ENCODE peak calls at places on chromosome 7, in four cellular contexts. X is NT2/D1, R is HepG2, F is GM12878. A is an unnamed sample.
A peak's percentile ranks its signal among the peaks of the same experiment; 100 is the strongest.

GRCh38 chr7:70738080-70738479 is 393.9 kb upstream of the GALNT17 start:
- DNase-seq in X (no peak), F (no peak), R (no peak), A (no peak)

GRCh38 chr7:30971440-30971839 is 7.7 kb downstream of the GHRHR start:
- DNase-seq in X (no peak), F (no peak), R (no peak), A (no peak)

GRCh38 chr7:139124084-139124914 is 14.8 kb upstream of the ZC3HAV1 start:
- DNase-seq in R (no peak), X (no peak), F (no peak), A (no peak)

GRCh38 chr7:100437150-100438100 is 1.1 kb upstream of the PPP1R35 start:
- DNase-seq in R (no peak), X (no peak), F (no peak), A (no peak)

GRCh38 chr7:84328571-84328970 is 134.0 kb upstream of the SEMA3A start:
- DNase-seq in R (no peak), X (no peak), F (no peak), A (no peak)

GRCh38 chr7:28738384-28738783 is 219.7 kb downstream of the TRIL start:
- DNase-seq in R (no peak), F (no peak), X (no peak), A (no peak)

GRCh38 chr7:139762886-139763285 is 14.9 kb downstream of the HIPK2 start:
- DNase-seq in X (no peak), F (no peak), R (no peak), A (no peak)

GRCh38 chr7:144036302-144036858 is 12.4 kb upstream of the OR2A5 start:
- DNase-seq in X (no peak), R (no peak), F (no peak), A (no peak)

GRCh38 chr7:38107486-38107893 is 70.6 kb upstream of the STARD3NL start:
- DNase-seq in F (peak; percentile 44), R (peak; percentile 55), X (peak; percentile 63), A (peak; percentile 48)

GRCh38 chr7:123724725-123725381 is 23.9 kb downstream of the WASL start:
- DNase-seq in X (no peak), R (no peak), F (no peak), A (no peak)

DNA sequence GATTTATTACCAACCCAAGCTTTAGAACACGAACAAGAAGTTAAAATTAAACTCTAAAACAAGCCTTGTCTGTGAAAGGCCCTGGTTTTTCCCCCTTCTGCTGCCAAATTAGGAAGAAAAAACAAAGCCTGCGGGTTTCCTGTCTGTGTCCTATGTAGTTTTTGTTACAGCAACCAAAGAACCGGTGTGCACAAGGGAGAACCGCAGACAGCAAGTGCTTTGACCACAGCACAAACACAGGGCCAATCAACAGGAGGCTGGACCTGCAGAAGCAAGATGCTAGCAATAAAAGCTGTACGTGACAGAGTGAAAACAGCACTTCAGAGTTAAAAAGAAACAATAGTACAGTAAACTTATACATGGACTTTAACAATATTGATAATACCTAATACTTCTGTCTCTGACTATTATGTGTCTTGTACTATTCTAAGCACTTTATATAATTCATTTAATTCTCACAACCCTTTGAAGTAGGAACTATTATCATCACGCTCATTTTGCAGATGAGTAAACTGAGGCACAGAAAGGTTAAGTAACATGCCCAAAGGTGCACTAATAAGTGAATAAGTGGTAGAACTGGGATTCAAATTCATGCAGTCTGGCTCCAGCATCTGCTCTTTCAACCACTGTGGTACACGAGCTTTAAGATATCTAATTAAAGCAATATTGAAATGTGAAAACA is 66.0 kb downstream of the STK17A start:
- DNase-seq in X (no peak), F (peak; percentile 97), R (no peak), A (no peak)
- TF ChIP-seq ZNF274 in X (no peak), F (no peak), R (no peak), A (no peak)

DNA sequence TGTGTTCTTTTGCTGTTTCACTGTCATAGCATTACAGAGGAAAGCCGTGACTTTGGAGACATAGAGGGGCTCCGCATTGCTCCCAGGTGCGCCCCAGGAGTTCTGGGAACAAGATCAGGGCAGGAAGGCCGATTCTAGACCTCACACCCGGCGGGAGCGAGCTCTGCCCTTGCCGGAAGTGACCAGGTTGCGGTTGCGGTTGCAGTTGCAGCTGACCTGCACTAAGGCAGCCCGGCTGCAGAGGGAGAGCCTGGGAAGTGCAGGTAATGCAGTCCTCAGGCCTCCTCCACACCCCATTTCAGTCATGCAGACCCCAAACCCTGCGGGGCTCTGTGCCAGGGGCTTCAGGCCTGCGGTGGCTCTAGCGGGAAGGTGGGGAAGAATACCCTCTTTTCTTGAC is 130.0 kb upstream of the LANCL2 start:
- DNase-seq in F (no peak), R (no peak), X (no peak), A (no peak)
- TF ChIP-seq ZNF274 in F (no peak), R (no peak), X (no peak), A (no peak)

DNA sequence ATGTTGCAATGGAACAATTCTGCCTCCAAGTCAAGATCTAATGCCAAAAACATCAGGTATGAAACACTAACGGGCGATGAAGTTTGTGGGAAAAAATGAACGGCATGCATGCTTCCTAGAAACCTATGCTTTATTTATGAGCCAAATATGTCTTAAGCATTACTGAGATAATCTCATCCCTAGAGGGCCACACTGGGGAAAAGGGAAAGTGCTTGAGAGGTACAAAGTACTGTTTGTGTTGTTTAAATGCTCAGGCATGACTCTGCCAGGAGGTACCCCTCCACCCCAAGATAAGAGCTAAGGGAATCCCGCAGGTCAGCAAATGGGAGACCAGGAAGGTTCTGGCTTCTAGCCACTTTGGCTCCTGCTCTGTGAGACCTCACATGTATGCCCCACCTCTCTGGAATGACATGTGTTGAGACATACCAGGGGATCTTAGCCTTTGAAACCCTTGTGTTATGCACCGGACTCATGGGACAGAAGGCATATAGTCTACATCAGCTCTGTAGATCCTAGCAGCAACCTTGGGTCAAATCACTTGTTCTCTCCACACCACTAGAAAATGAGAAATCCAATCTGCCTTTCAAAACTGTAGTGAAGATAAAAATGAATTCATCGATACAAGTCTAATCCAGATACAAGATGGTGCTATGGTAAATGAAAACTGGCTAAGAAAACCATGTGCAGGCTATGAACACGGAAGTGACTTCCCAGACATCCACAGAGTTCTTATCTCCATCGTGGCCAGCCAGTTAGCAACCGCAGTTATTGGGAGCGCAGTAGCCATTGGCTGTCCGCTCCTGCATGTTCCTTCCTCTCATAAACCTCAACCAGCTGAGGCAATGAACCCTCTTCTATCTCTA is 61.0 kb downstream of the CREB3L2 start:
- DNase-seq in F (no peak), R (peak; percentile 74), X (no peak), A (no peak)
- TF ChIP-seq ZNF274 in F (no peak), R (no peak), X (no peak), A (no peak)

GRCh38 chr7:2198206-2198605 is 34.5 kb downstream of the MAD1L1 start:
- DNase-seq in F (no peak), X (no peak), R (no peak), A (no peak)

GRCh38 chr7:2195403-2196246 is 37.1 kb downstream of the MAD1L1 start:
- DNase-seq in F (no peak), X (no peak), R (no peak), A (no peak)

GRCh38 chr7:2198760-2199159 is 34.0 kb downstream of the MAD1L1 start:
- DNase-seq in X (no peak), F (no peak), R (no peak), A (no peak)

GRCh38 chr7:2197436-2198155 is 35.1 kb downstream of the MAD1L1 start:
- DNase-seq in F (no peak), X (no peak), R (no peak), A (no peak)

DNA sequence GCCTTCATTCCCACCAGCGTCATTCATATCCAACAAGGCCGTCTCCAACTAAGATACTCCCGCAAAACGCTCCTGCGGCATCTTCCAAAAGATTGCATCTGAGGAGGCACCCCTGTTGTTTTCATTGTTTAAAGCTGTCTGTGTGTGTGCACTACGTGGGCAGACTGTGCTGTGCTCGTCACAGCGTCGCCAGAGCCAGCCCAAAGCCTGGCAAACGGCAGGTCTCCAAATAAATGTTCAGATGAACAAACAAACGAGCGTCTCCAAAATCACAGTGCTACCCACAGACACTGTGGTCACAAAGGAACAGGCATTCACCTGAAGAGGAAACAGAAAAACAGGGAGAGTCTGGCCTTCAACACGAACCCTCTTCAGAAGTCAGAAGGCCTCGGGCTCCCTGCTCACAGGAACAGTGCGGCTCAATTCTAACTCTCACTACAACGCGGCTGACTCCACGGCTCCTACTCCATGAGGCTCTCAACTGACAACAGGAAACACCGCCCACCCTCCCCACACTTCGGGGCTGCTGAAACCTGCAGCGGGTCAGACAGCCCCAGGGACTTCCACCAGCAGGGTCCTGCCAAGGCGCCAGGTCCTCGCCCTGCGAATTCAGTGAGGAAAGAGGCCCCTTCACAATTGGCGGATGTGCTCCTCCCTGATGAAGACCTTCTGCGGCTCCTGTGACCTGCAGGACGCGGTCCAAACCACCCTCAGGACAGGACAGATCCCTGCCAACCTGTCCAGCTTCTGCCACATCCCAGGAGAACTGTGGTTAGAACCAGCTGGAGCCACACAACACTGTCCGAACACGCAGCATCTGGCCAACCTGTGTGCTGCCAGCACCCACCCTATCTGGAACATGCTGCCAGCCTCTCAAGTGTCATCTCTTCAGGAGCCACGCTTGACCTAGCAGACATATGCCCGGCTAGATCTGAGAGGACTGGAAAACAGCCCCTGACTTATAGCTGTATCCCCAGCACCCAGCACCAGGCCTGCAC is 36.1 kb downstream of the MAD1L1 start:
- DNase-seq in F (no peak), X (no peak), R (no peak), A (no peak)
- TF ChIP-seq ZNF274 in F (no peak), X (no peak), R (no peak), A (no peak)

GRCh38 chr7:92961966-92962365 is 125.6 kb upstream of the CDK6 start:
- DNase-seq in F (no peak), R (no peak), X (no peak), A (no peak)

GRCh38 chr7:92955081-92955480 is 118.7 kb upstream of the CDK6 start:
- DNase-seq in R (no peak), F (no peak), X (no peak), A (no peak)

GRCh38 chr7:92953657-92954056 is 117.3 kb upstream of the CDK6 start:
- DNase-seq in X (no peak), R (no peak), F (no peak), A (no peak)

DNA sequence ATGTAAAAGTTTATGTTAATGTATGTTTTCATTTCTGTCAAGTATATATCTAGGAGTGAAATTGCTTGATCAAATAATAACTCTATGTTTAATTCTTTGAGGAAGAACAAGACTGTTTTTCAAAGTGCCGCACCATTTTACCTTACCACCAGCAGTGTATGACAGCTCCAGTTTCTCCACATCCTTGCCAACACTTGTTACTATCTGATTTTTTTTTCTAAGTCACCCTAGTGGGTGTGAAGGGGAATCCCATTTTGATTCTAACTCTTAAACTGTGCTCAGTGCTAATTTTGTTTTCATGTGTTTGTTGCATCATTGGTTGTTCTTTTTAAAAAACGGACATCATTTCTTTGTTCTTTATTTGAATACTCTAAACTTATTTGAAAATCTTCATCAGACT is 120.2 kb upstream of the CDK6 start:
- DNase-seq in F (no peak), X (no peak), R (no peak), A (no peak)
- TF ChIP-seq ZNF274 in F (no peak), X (no peak), R (no peak), A (no peak)

A was measured in HCT116.